ENCODE peak calls at places on chromosomes 1 and 21, in six cellular contexts. One of them, this sample, is unnamed.

GRCh38 chr1:94120591-94120901 is 402 bp downstream of the ABCA4 start:
- DNase-seq in CD8-positive, alpha-beta T cell: no peak
- DNase-seq in HepG2: no peak
- DNase-seq in fibroblast of the aortic adventitia: no peak
- DNase-seq in cardiac muscle cell: no peak
- DNase-seq in ascending aorta: no peak
- DNase-seq in this sample: no peak

GRCh38 chr1:183476081-183476480 is 3.8 kb downstream of the SMG7 start:
- DNase-seq in CD8-positive, alpha-beta T cell: no peak
- DNase-seq in HepG2: no peak
- DNase-seq in fibroblast of the aortic adventitia: no peak
- DNase-seq in cardiac muscle cell: no peak
- DNase-seq in ascending aorta: no peak
- DNase-seq in this sample: no peak

GRCh38 chr1:225879521-225880209 is 2.5 kb downstream of the TMEM63A start:
- DNase-seq in CD8-positive, alpha-beta T cell: no peak
- DNase-seq in HepG2: peak; percentile 21
- DNase-seq in fibroblast of the aortic adventitia: no peak
- DNase-seq in cardiac muscle cell: no peak
- DNase-seq in ascending aorta: no peak
- DNase-seq in this sample: no peak

GRCh38 chr1:70509996-70510876 is 99.2 kb downstream of the CTH start:
- DNase-seq in CD8-positive, alpha-beta T cell: no peak
- DNase-seq in HepG2: peak; percentile 50
- DNase-seq in fibroblast of the aortic adventitia: peak; percentile 98
- DNase-seq in cardiac muscle cell: peak; percentile 65
- DNase-seq in ascending aorta: no peak
- DNase-seq in this sample: no peak

GRCh38 chr1:234987415-234988159 is 141.1 kb downstream of the TOMM20 start:
- DNase-seq in CD8-positive, alpha-beta T cell: no peak
- DNase-seq in HepG2: peak; percentile 95
- DNase-seq in fibroblast of the aortic adventitia: peak; percentile 93
- DNase-seq in cardiac muscle cell: peak; percentile 50
- DNase-seq in ascending aorta: no peak
- DNase-seq in this sample: peak; percentile 73

GRCh38 chr1:174447866-174448530 is at the start of gene GPR52:
- DNase-seq in CD8-positive, alpha-beta T cell: no peak
- DNase-seq in HepG2: no peak
- DNase-seq in fibroblast of the aortic adventitia: no peak
- DNase-seq in cardiac muscle cell: no peak
- DNase-seq in ascending aorta: no peak
- DNase-seq in this sample: no peak

GRCh38 chr1:171220551-171221175 is 27.6 kb upstream of the FMO1 start:
- DNase-seq in CD8-positive, alpha-beta T cell: no peak
- DNase-seq in HepG2: no peak
- DNase-seq in fibroblast of the aortic adventitia: peak; percentile 22
- DNase-seq in cardiac muscle cell: peak; percentile 46
- DNase-seq in ascending aorta: no peak
- DNase-seq in this sample: no peak

GRCh38 chr1:232471250-232471649 is 158.7 kb downstream of the SIPA1L2 start:
- DNase-seq in CD8-positive, alpha-beta T cell: no peak
- DNase-seq in HepG2: no peak
- DNase-seq in fibroblast of the aortic adventitia: no peak
- DNase-seq in cardiac muscle cell: no peak
- DNase-seq in ascending aorta: no peak
- DNase-seq in this sample: no peak

GRCh38 chr1:216483672-216484401 is 60.6 kb upstream of the USH2A start:
- DNase-seq in CD8-positive, alpha-beta T cell: no peak
- DNase-seq in HepG2: no peak
- DNase-seq in fibroblast of the aortic adventitia: no peak
- DNase-seq in cardiac muscle cell: no peak
- DNase-seq in ascending aorta: no peak
- DNase-seq in this sample: no peak

GRCh38 chr21:34688145-34688544 is 19.4 kb downstream of the CLIC6 start:
- DNase-seq in CD8-positive, alpha-beta T cell: no peak
- DNase-seq in HepG2: no peak
- DNase-seq in fibroblast of the aortic adventitia: peak; percentile 58
- DNase-seq in cardiac muscle cell: no peak
- DNase-seq in ascending aorta: no peak
- DNase-seq in this sample: no peak

DNA sequence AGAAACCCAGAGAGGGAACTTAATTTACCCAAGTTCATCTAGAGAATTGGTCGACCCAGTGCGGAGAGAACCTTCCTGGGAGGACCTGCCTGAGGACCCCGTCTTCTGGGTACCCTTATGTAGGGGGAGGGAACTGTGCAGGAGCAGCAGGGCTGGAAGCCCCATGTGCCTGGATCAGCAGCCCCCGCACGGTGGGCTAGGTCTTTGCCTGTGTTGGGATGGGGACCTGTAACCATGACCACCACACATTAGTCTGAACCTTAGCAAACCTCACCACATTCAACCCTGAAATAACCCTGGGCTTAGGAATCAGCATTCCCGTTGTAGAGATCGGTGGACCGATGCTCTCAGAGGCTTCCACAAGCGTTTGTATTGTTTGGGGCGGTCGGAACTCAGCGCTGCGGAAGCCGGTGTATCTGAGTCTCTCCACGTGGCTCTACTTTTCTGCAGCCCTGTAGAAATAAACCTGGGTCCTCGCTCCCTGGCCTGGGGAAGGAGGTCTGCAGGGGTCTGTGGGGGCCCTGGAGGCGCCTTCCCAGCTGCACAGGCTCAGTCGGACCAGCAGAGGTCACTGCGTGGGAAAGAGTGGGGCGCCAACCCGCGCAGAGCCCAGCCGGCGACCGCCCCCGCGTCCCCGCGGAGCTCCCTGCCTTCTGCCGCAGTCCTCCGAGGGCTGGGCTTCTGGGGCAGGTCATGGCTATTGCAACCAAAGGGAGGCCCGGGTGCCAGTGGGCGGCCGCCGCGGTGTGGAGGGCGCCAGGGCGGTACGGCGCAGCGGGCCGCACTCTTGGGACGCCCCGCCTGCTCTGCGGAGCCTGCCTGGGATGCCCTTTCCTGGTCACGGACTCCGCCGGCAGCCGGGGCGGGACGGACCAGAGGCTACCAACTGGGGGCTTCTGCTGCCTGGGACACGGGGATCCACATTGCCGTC is 36.2 kb upstream of the KCNA10 start:
- DNase-seq in CD8-positive, alpha-beta T cell: peak; percentile 53
- DNase-seq in HepG2: peak; percentile 11
- DNase-seq in fibroblast of the aortic adventitia: no peak
- DNase-seq in cardiac muscle cell: peak; percentile 68
- DNase-seq in ascending aorta: no peak
- DNase-seq in this sample: peak; percentile 11
- TF ChIP-seq CTCF in CD8-positive, alpha-beta T cell: peak; percentile 58
- TF ChIP-seq CTCF in HepG2: peak; percentile 76
- TF ChIP-seq CTCF in fibroblast of the aortic adventitia: peak; percentile 56
- TF ChIP-seq CTCF in cardiac muscle cell: peak; percentile 60
- TF ChIP-seq CTCF in ascending aorta: peak; percentile 61
- TF ChIP-seq CTCF in this sample: peak; percentile 76

DNA sequence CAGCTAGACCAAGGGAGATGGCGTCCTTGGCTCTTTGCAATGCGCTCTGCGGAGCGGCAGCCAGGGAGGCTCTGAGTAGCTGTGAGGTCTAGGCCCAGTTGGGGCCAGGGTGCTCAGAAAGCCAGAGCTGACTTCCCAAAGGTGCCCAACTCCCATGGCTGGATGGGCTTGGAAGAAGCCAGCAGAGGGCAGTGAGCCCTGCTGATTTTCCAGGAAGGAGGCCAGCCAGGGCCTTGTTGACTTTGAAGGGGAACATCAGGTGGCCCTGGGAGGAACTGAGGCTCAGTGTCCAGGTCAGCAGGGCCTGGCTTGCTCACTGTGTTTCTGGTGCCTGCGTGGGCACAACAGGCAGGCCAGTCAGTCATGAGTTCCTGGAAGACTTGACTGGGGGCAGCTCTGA is 27.1 kb downstream of the CDCP2 start:
- DNase-seq in CD8-positive, alpha-beta T cell: no peak
- DNase-seq in HepG2: peak; percentile 32
- DNase-seq in fibroblast of the aortic adventitia: no peak
- DNase-seq in cardiac muscle cell: peak; percentile 46
- DNase-seq in ascending aorta: no peak
- DNase-seq in this sample: no peak
- TF ChIP-seq CTCF in CD8-positive, alpha-beta T cell: no peak
- TF ChIP-seq CTCF in HepG2: peak; percentile 79
- TF ChIP-seq CTCF in fibroblast of the aortic adventitia: peak; percentile 15
- TF ChIP-seq CTCF in cardiac muscle cell: peak; percentile 34
- TF ChIP-seq CTCF in ascending aorta: no peak
- TF ChIP-seq CTCF in this sample: no peak

GRCh38 chr21:40043423-40043822 is 176.2 kb downstream of the PCP4 start:
- DNase-seq in CD8-positive, alpha-beta T cell: no peak
- DNase-seq in HepG2: no peak
- DNase-seq in fibroblast of the aortic adventitia: no peak
- DNase-seq in cardiac muscle cell: no peak
- DNase-seq in ascending aorta: no peak
- DNase-seq in this sample: no peak
- TF ChIP-seq CTCF in CD8-positive, alpha-beta T cell: no peak
- TF ChIP-seq CTCF in HepG2: no peak
- TF ChIP-seq CTCF in fibroblast of the aortic adventitia: no peak
- TF ChIP-seq CTCF in cardiac muscle cell: no peak
- TF ChIP-seq CTCF in ascending aorta: no peak
- TF ChIP-seq CTCF in this sample: no peak

DNA sequence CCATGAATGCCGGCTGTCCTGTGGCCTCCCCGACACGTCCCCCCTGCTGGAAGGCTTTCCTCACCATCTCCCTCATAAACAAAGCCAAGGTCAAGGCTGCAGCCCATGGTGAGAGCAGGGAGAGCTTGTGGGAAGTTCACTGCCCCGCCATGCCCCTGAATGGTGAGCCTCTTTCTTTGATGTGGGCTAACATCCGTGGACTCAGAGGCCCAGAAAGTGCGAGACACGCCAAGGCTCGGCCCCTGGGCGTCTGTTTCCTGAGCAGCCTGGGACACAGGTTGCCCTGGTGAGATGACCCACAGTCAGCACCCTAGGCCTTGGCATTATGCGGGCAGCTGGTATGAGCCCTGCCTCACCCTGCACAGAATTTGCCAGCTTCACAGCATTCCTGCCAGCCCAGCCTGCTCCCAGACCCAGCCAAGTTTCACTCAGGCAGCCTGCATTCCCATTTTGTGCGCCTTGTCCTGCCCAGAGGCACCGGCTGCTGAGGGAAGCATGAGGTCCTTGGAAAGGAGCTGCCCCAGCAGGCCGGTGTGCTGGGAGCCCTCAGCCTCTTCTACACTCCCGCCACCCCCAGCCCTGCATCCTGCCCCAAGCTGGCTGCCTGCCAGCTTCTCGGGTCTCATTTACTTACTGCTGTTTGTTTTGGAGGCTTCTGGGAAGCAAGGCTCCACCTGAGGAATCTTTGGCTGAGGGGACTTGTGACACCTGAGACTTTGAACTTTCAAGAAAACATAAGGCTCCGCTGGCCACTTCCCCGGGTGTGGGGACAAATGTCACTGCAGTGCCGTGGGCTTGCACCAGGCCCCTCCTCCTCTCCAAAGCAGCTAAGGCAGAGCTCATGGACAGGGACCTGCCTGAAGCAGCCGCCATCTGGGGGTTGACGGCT is 31.9 kb downstream of the NEK2 start:
- DNase-seq in CD8-positive, alpha-beta T cell: no peak
- DNase-seq in HepG2: peak; percentile 96
- DNase-seq in fibroblast of the aortic adventitia: no peak
- DNase-seq in cardiac muscle cell: peak; percentile 72
- DNase-seq in ascending aorta: peak; percentile 54
- DNase-seq in this sample: no peak
- TF ChIP-seq CTCF in CD8-positive, alpha-beta T cell: no peak
- TF ChIP-seq CTCF in HepG2: peak; percentile 18
- TF ChIP-seq CTCF in fibroblast of the aortic adventitia: no peak
- TF ChIP-seq CTCF in cardiac muscle cell: no peak
- TF ChIP-seq CTCF in ascending aorta: no peak
- TF ChIP-seq CTCF in this sample: no peak

This sample was measured in thoracic aorta.